ENCODE peak calls at places on chromosomes 6 and 20, in seven cellular contexts. R is cardiac fibroblast, J is NB4, Z is HepG2, K is HL-60, O is upper lobe of right lung, G is endothelial cell of umbilical vein. C is an unnamed sample.

GRCh38 chr6:145904391-145904790 is 59.8 kb downstream of the SHPRH start:
- DNase-seq in O (no peak), Z (no peak), G (no peak), K (peak), R (no peak), J (no peak), C (peak)

GRCh38 chr6:104159045-104159618 is 700.6 kb downstream of the HACE1 start:
- DNase-seq in K (no peak), Z (no peak), G (no peak), R (no peak), J (no peak), O (no peak), C (no peak)

GRCh38 chr20:47487175-47487917 is 14.3 kb upstream of the NCOA3 start:
- DNase-seq in O (no peak), J (peak), Z (no peak), R (peak), K (no peak), G (peak), C (peak)

GRCh38 chr6:88780714-88781389 is 182.6 kb downstream of the RNGTT start:
- DNase-seq in R (peak), K (peak), O (no peak), J (peak), Z (peak), G (peak), C (peak)

GRCh38 chr6:43060034-43060754 is 763 bp downstream of the KLC4 start:
- DNase-seq in G (no peak), O (peak), Z (peak), R (no peak), J (no peak), K (peak), C (no peak)

GRCh38 chr20:25020345-25020744 is 27.8 kb upstream of the APMAP start:
- DNase-seq in R (no peak), Z (no peak), J (no peak), G (no peak), O (peak), K (no peak), C (no peak)

GRCh38 chr20:39029324-39029820 is 67.2 kb downstream of the DHX35 start:
- DNase-seq in O (no peak), Z (no peak), J (no peak), R (no peak), K (no peak), G (no peak), C (no peak)

GRCh38 chr6:43952746-43953145 is 174.5 kb downstream of the MRPL14 start:
- DNase-seq in R (no peak), Z (peak), O (no peak), K (peak), G (no peak), J (peak), C (no peak)

GRCh38 chr6:7341989-7342742 is 29.2 kb upstream of the SSR1 start:
- DNase-seq in O (no peak), G (no peak), Z (peak), J (peak), K (no peak), R (no peak), C (no peak)

GRCh38 chr20:5844063-5844681 is 94.0 kb downstream of the SHLD1 start:
- DNase-seq in J (peak), R (no peak), K (no peak), Z (peak), O (no peak), G (no peak), C (peak)

DNA sequence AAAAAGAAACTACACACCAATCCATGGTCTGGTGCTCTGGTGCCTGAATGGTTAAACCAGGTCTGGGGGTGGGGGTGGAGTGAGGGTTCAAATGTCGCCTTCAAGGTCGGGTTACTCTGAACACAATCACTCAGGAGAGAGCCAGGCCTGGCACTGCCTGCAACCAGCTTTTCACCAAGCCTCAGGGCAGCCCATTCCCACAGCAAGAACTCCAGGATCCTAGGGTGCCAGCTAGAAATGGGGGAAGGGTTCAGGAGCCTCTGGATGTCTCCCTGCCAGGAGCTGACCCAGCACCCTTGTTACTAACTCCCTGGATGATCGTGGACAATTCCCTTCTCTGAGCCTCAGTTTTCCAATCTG is 6.7 kb downstream of the SDC4 start:
- DNase-seq in Z (no peak), O (peak), R (no peak), G (no peak), J (no peak), K (no peak), C (no peak)
- H3K4me3 ChIP-seq in Z (peak), O (peak), R (no peak), G (no peak), J (no peak), K (no peak), C (no peak)

GRCh38 chr6:107800564-107801164 is 23.4 kb downstream of the SCML4 start:
- DNase-seq in J (peak), G (no peak), R (peak), Z (peak), O (no peak), K (no peak), C (no peak)
- TF ChIP-seq CTCF in J (peak), G (no peak), R (no peak), Z (peak), O (no peak), K (no peak), C (peak)

GRCh38 chr6:96563853-96564252 is 925 bp downstream of the FHL5 start:
- DNase-seq in R (no peak), Z (no peak), J (no peak), O (no peak), G (no peak), K (no peak), C (no peak)

GRCh38 chr6:96562886-96563285 is at the start of gene FHL5:
- DNase-seq in Z (no peak), O (no peak), R (peak), G (no peak), J (no peak), K (no peak), C (no peak)
- H3K4me3 ChIP-seq in Z (no peak), O (peak), R (peak), G (no peak), J (no peak), K (no peak), C (no peak)

GRCh38 chr6:91164105-91164504 is 577.2 kb upstream of the MAP3K7 start:
- DNase-seq in Z (no peak), K (no peak), J (no peak), R (no peak), G (no peak), O (no peak), C (no peak)

GRCh38 chr6:91166271-91166670 is 579.4 kb upstream of the MAP3K7 start:
- DNase-seq in G (no peak), O (no peak), Z (no peak), K (no peak), J (no peak), R (no peak), C (no peak)

GRCh38 chr6:91173651-91174050 is 586.8 kb upstream of the MAP3K7 start:
- DNase-seq in O (no peak), R (no peak), K (no peak), G (no peak), J (no peak), Z (no peak), C (no peak)

DNA sequence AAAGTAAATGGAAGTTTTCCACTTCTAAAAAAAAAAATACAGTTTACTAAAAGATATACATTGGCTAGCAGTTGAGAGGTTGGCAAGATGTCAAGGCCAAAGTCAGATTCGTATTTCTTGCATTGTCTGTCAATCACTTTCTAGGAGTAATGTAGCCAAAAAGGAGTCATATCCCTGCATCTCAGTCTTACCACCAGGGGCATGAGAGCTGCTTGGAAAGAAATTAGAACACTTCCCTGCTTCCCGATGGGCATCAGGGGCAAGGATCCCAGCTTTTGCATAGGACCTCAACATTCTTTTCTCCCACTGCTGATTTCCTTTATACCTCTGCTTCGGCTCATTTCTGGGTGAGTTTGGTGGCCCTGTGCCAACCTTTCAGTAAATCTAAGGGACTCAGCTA is 581.0 kb upstream of the MAP3K7 start:
- DNase-seq in G (no peak), R (no peak), O (no peak), J (no peak), K (no peak), Z (peak), C (no peak)
- TF ChIP-seq CTCF in G (peak), R (no peak), O (no peak), J (no peak), K (no peak), Z (no peak), C (no peak)

GRCh38 chr6:16179063-16179462 is 50.2 kb downstream of the MYLIP start:
- DNase-seq in R (no peak), Z (no peak), J (no peak), G (no peak), O (no peak), K (no peak), C (no peak)

GRCh38 chr6:16179970-16180431 is 51.1 kb downstream of the MYLIP start:
- DNase-seq in R (no peak), J (peak), O (no peak), K (peak), G (no peak), Z (no peak), C (no peak)

GRCh38 chr6:16168858-16169257 is 40.0 kb downstream of the MYLIP start:
- DNase-seq in R (peak), J (peak), G (peak), O (no peak), K (peak), Z (peak), C (no peak)

GRCh38 chr6:16174368-16175078 is 45.6 kb downstream of the MYLIP start:
- DNase-seq in K (no peak), O (no peak), J (no peak), Z (no peak), G (no peak), R (no peak), C (no peak)
- H3K4me3 ChIP-seq in K (no peak), O (no peak), J (no peak), Z (no peak), G (no peak), R (no peak), C (no peak)